ENCODE peak calls at places on chromosomes 13 and 19, in nine cellular contexts. K is ELR, B is sigmoid colon, M is lower leg skin, S is GM04504, R is islet precursor cell, P is tibial nerve, N is iris pigment epithelial cell, T is OCI-M1. Q is an unnamed sample.

GRCh38 chr13:48908381-48909087 is 67.2 kb upstream of the FNDC3A start:
- DNase-seq in K (peak), B (no peak), M (no peak), S (no peak), R (no peak), P (no peak), N (peak), T (no peak), Q (no peak)

GRCh38 chr13:51542358-51542972 is 41.8 kb upstream of the WDFY2 start:
- DNase-seq in K (no peak), B (no peak), M (no peak), S (no peak), R (peak), P (no peak), N (no peak), T (peak), Q (no peak)

GRCh38 chr19:57106646-57107235 is 13.0 kb upstream of the USP29 start:
- DNase-seq in K (no peak), B (peak), M (peak), S (no peak), R (no peak), P (no peak), N (no peak), T (no peak), Q (no peak)

GRCh38 chr19:6572217-6572616 is 18.7 kb downstream of the CD70 start:
- DNase-seq in K (no peak), B (peak), M (no peak), S (no peak), R (no peak), P (peak), N (no peak), T (peak), Q (peak)

GRCh38 chr13:105446197-105446596 is 1089.3 kb downstream of the EFNB2 start:
- DNase-seq in K (no peak), B (no peak), M (no peak), S (no peak), R (no peak), P (no peak), N (peak), T (peak), Q (no peak)

GRCh38 chr13:37446503-37446902 is 152.1 kb downstream of the POSTN start:
- DNase-seq in K (peak), B (no peak), M (peak), S (peak), R (peak), P (no peak), N (peak), T (no peak), Q (no peak)

GRCh38 chr19:9667898-9668297 is 7.0 kb downstream of the ZNF562 start:
- DNase-seq in K (no peak), B (no peak), M (peak), S (no peak), R (no peak), P (no peak), N (no peak), T (no peak), Q (no peak)

GRCh38 chr19:33399081-33399744 is 25.7 kb downstream of the CEBPG start:
- DNase-seq in K (no peak), B (peak), M (peak), S (no peak), R (no peak), P (no peak), N (no peak), T (no peak), Q (no peak)

GRCh38 chr13:110152351-110152750 is 154.6 kb downstream of the COL4A1 start:
- DNase-seq in K (no peak), B (no peak), M (peak), S (no peak), R (peak), P (no peak), N (no peak), T (no peak), Q (no peak)

GRCh38 chr13:98345103-98345899 is 168.2 kb upstream of the RNF113B start:
- DNase-seq in K (peak), B (no peak), M (peak), S (no peak), R (no peak), P (no peak), N (no peak), T (peak), Q (no peak)

GRCh38 chr13:33032037-33032625 is 15.9 kb downstream of the KL start:
- DNase-seq in K (peak), B (no peak), M (no peak), S (no peak), R (no peak), P (no peak), N (no peak), T (no peak), Q (no peak)

GRCh38 chr19:33828266-33829075 is 31.8 kb downstream of the KCTD15 start:
- DNase-seq in K (no peak), B (no peak), M (peak), S (no peak), R (no peak), P (no peak), N (no peak), T (no peak), Q (no peak)

GRCh38 chr13:52955505-52955904 is 73.1 kb upstream of the OLFM4 start:
- DNase-seq in K (no peak), B (no peak), M (no peak), S (no peak), R (peak), P (no peak), N (no peak), T (no peak), Q (peak)

GRCh38 chr19:41223431-41224234 is 4.6 kb downstream of the AXL start:
- DNase-seq in K (peak), B (peak), M (no peak), S (peak), R (peak), P (no peak), N (peak), T (no peak), Q (peak)

GRCh38 chr13:40026741-40027140 is 371.3 kb downstream of the COG6 start:
- DNase-seq in K (no peak), B (no peak), M (no peak), S (no peak), R (no peak), P (no peak), N (no peak), T (no peak), Q (no peak)

GRCh38 chr19:41430907-41431306 is 3.7 kb upstream of the B3GNT8 start:
- DNase-seq in K (peak), B (no peak), M (no peak), S (no peak), R (no peak), P (no peak), N (no peak), T (no peak), Q (no peak)